ENCODE peak calls at places on chromosomes 13 and 19, in ten cellular contexts. One of them, this sample, is unnamed.

GRCh38 chr13:36673838-36674326 is at the start of gene SERTM1:
- DNase-seq in K562: no peak
- DNase-seq in HCT116: no peak
- DNase-seq in transverse colon: no peak
- DNase-seq in neural progenitor cell: peak
- DNase-seq in heart left ventricle: no peak
- DNase-seq in bronchial epithelial cell: no peak
- DNase-seq in fibroblast of villous mesenchyme: peak
- DNase-seq in uterus: peak
- DNase-seq in AG09309: no peak
- DNase-seq in this sample: peak

GRCh38 chr13:102651392-102651791 is 43.5 kb downstream of the METTL21C start:
- DNase-seq in K562: no peak
- DNase-seq in HCT116: no peak
- DNase-seq in transverse colon: no peak
- DNase-seq in neural progenitor cell: no peak
- DNase-seq in heart left ventricle: no peak
- DNase-seq in bronchial epithelial cell: peak
- DNase-seq in fibroblast of villous mesenchyme: peak
- DNase-seq in uterus: no peak
- DNase-seq in AG09309: no peak
- DNase-seq in this sample: peak

GRCh38 chr13:66409542-66409941 is 820.6 kb downstream of the PCDH9 start:
- DNase-seq in K562: no peak
- DNase-seq in HCT116: no peak
- DNase-seq in transverse colon: no peak
- DNase-seq in neural progenitor cell: no peak
- DNase-seq in heart left ventricle: no peak
- DNase-seq in bronchial epithelial cell: no peak
- DNase-seq in fibroblast of villous mesenchyme: no peak
- DNase-seq in uterus: no peak
- DNase-seq in AG09309: no peak
- DNase-seq in this sample: no peak

GRCh38 chr19:17379221-17379631 is 2.1 kb upstream of the PLVAP start:
- DNase-seq in K562: no peak
- DNase-seq in HCT116: no peak
- DNase-seq in transverse colon: no peak
- DNase-seq in neural progenitor cell: peak
- DNase-seq in heart left ventricle: no peak
- DNase-seq in bronchial epithelial cell: no peak
- DNase-seq in fibroblast of villous mesenchyme: no peak
- DNase-seq in uterus: no peak
- DNase-seq in AG09309: no peak
- DNase-seq in this sample: no peak

GRCh38 chr13:114065926-114066774 is 66.3 kb downstream of the RASA3 start:
- DNase-seq in K562: no peak
- DNase-seq in HCT116: no peak
- DNase-seq in transverse colon: peak
- DNase-seq in neural progenitor cell: no peak
- DNase-seq in heart left ventricle: no peak
- DNase-seq in bronchial epithelial cell: no peak
- DNase-seq in fibroblast of villous mesenchyme: no peak
- DNase-seq in uterus: no peak
- DNase-seq in AG09309: no peak
- DNase-seq in this sample: no peak

GRCh38 chr13:113448885-113449692 is 4.2 kb downstream of the ADPRHL1 start:
- DNase-seq in K562: peak
- DNase-seq in HCT116: peak
- DNase-seq in transverse colon: peak
- DNase-seq in neural progenitor cell: no peak
- DNase-seq in heart left ventricle: no peak
- DNase-seq in bronchial epithelial cell: peak
- DNase-seq in fibroblast of villous mesenchyme: peak
- DNase-seq in uterus: peak
- DNase-seq in AG09309: no peak
- DNase-seq in this sample: peak

GRCh38 chr13:105048685-105049084 is 1486.8 kb downstream of the EFNB2 start:
- DNase-seq in K562: no peak
- DNase-seq in HCT116: no peak
- DNase-seq in transverse colon: no peak
- DNase-seq in neural progenitor cell: no peak
- DNase-seq in heart left ventricle: no peak
- DNase-seq in bronchial epithelial cell: peak
- DNase-seq in fibroblast of villous mesenchyme: no peak
- DNase-seq in uterus: no peak
- DNase-seq in AG09309: no peak
- DNase-seq in this sample: no peak

GRCh38 chr19:29942404-29943261 is 594 bp downstream of the URI1 start:
- DNase-seq in K562: peak
- DNase-seq in HCT116: no peak
- DNase-seq in transverse colon: peak
- DNase-seq in neural progenitor cell: peak
- DNase-seq in heart left ventricle: peak
- DNase-seq in bronchial epithelial cell: no peak
- DNase-seq in fibroblast of villous mesenchyme: peak
- DNase-seq in uterus: peak
- DNase-seq in AG09309: no peak
- DNase-seq in this sample: peak

GRCh38 chr13:99448586-99448985 is 52.7 kb upstream of the TM9SF2 start:
- DNase-seq in K562: no peak
- DNase-seq in HCT116: no peak
- DNase-seq in transverse colon: no peak
- DNase-seq in neural progenitor cell: no peak
- DNase-seq in heart left ventricle: no peak
- DNase-seq in bronchial epithelial cell: no peak
- DNase-seq in fibroblast of villous mesenchyme: no peak
- DNase-seq in uterus: no peak
- DNase-seq in AG09309: no peak
- DNase-seq in this sample: no peak

GRCh38 chr19:49827034-49827433 is 8.9 kb downstream of the MED25 start:
- DNase-seq in K562: no peak
- DNase-seq in HCT116: no peak
- DNase-seq in transverse colon: no peak
- DNase-seq in neural progenitor cell: no peak
- DNase-seq in heart left ventricle: no peak
- DNase-seq in bronchial epithelial cell: no peak
- DNase-seq in fibroblast of villous mesenchyme: no peak
- DNase-seq in uterus: no peak
- DNase-seq in AG09309: no peak
- DNase-seq in this sample: no peak

GRCh38 chr19:3692141-3693029 is 7.9 kb downstream of the PIP5K1C start:
- DNase-seq in K562: no peak
- DNase-seq in HCT116: no peak
- DNase-seq in transverse colon: no peak
- DNase-seq in neural progenitor cell: no peak
- DNase-seq in heart left ventricle: no peak
- DNase-seq in bronchial epithelial cell: no peak
- DNase-seq in fibroblast of villous mesenchyme: no peak
- DNase-seq in uterus: no peak
- DNase-seq in AG09309: no peak
- DNase-seq in this sample: no peak

GRCh38 chr19:406999-407491 is 1.9 kb downstream of the C2CD4C start:
- DNase-seq in K562: no peak
- DNase-seq in HCT116: no peak
- DNase-seq in transverse colon: no peak
- DNase-seq in neural progenitor cell: no peak
- DNase-seq in heart left ventricle: no peak
- DNase-seq in bronchial epithelial cell: no peak
- DNase-seq in fibroblast of villous mesenchyme: no peak
- DNase-seq in uterus: no peak
- DNase-seq in AG09309: no peak
- DNase-seq in this sample: no peak

GRCh38 chr19:30224689-30225606 is 147.2 kb upstream of the ZNF536 start:
- DNase-seq in K562: no peak
- DNase-seq in HCT116: no peak
- DNase-seq in transverse colon: no peak
- DNase-seq in neural progenitor cell: peak
- DNase-seq in heart left ventricle: no peak
- DNase-seq in bronchial epithelial cell: no peak
- DNase-seq in fibroblast of villous mesenchyme: no peak
- DNase-seq in uterus: no peak
- DNase-seq in AG09309: no peak
- DNase-seq in this sample: no peak

GRCh38 chr13:98613591-98613990 is 36.7 kb upstream of the STK24 start:
- DNase-seq in K562: no peak
- DNase-seq in HCT116: no peak
- DNase-seq in transverse colon: no peak
- DNase-seq in neural progenitor cell: no peak
- DNase-seq in heart left ventricle: no peak
- DNase-seq in bronchial epithelial cell: no peak
- DNase-seq in fibroblast of villous mesenchyme: no peak
- DNase-seq in uterus: no peak
- DNase-seq in AG09309: no peak
- DNase-seq in this sample: no peak

GRCh38 chr19:10105241-10106099 is 692 bp upstream of the PPAN start:
- DNase-seq in K562: no peak
- DNase-seq in HCT116: no peak
- DNase-seq in transverse colon: peak
- DNase-seq in neural progenitor cell: no peak
- DNase-seq in heart left ventricle: no peak
- DNase-seq in bronchial epithelial cell: no peak
- DNase-seq in fibroblast of villous mesenchyme: no peak
- DNase-seq in uterus: no peak
- DNase-seq in AG09309: no peak
- DNase-seq in this sample: no peak

DNA sequence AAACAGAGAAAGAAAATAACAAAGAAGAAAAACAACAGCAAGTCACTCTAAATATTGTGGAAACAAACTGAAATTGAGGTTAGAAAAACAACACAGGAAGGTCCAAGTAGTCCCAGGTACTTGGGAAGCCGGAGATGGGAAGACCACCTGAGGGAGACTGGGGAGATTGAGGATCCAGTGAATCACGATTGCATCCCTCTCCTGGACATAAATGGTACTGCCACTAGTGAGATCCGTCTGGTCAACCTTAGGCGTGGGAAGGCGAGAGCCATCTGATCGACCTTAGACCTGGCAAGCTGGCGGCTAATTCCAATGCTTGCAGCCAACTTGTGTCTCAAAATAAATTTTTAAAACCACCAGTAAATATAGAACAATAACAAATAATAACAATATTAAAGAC is 81.9 kb downstream of the ZNF726 start:
- DNase-seq in K562: peak
- DNase-seq in HCT116: peak
- DNase-seq in transverse colon: no peak
- DNase-seq in neural progenitor cell: peak
- DNase-seq in heart left ventricle: no peak
- DNase-seq in bronchial epithelial cell: no peak
- DNase-seq in fibroblast of villous mesenchyme: no peak
- DNase-seq in uterus: no peak
- DNase-seq in AG09309: no peak
- DNase-seq in this sample: no peak
- TF ChIP-seq CTCF in K562: peak
- TF ChIP-seq CTCF in HCT116: peak
- TF ChIP-seq CTCF in transverse colon: no peak
- TF ChIP-seq CTCF in neural progenitor cell: peak
- TF ChIP-seq CTCF in heart left ventricle: no peak
- TF ChIP-seq CTCF in bronchial epithelial cell: peak
- TF ChIP-seq CTCF in fibroblast of villous mesenchyme: peak
- TF ChIP-seq CTCF in uterus: no peak
- TF ChIP-seq CTCF in AG09309: peak
- TF ChIP-seq CTCF in this sample: peak

GRCh38 chr19:7870571-7871279 is 3.5 kb downstream of the PRR36 start:
- DNase-seq in K562: peak
- DNase-seq in HCT116: peak
- DNase-seq in transverse colon: peak
- DNase-seq in neural progenitor cell: peak
- DNase-seq in heart left ventricle: no peak
- DNase-seq in bronchial epithelial cell: peak
- DNase-seq in fibroblast of villous mesenchyme: peak
- DNase-seq in uterus: peak
- DNase-seq in AG09309: no peak
- DNase-seq in this sample: peak

GRCh38 chr19:7868671-7869452 is 5.3 kb downstream of the PRR36 start:
- DNase-seq in K562: peak
- DNase-seq in HCT116: peak
- DNase-seq in transverse colon: peak
- DNase-seq in neural progenitor cell: peak
- DNase-seq in heart left ventricle: peak
- DNase-seq in bronchial epithelial cell: peak
- DNase-seq in fibroblast of villous mesenchyme: peak
- DNase-seq in uterus: peak
- DNase-seq in AG09309: no peak
- DNase-seq in this sample: peak

GRCh38 chr19:7869910-7870511 is 4.2 kb downstream of the PRR36 start:
- DNase-seq in K562: peak
- DNase-seq in HCT116: peak
- DNase-seq in transverse colon: peak
- DNase-seq in neural progenitor cell: peak
- DNase-seq in heart left ventricle: no peak
- DNase-seq in bronchial epithelial cell: peak
- DNase-seq in fibroblast of villous mesenchyme: peak
- DNase-seq in uterus: peak
- DNase-seq in AG09309: no peak
- DNase-seq in this sample: peak

GRCh38 chr19:7868326-7868670 is 5.9 kb downstream of the PRR36 start:
- DNase-seq in K562: no peak
- DNase-seq in HCT116: no peak
- DNase-seq in transverse colon: no peak
- DNase-seq in neural progenitor cell: no peak
- DNase-seq in heart left ventricle: no peak
- DNase-seq in bronchial epithelial cell: no peak
- DNase-seq in fibroblast of villous mesenchyme: no peak
- DNase-seq in uterus: no peak
- DNase-seq in AG09309: no peak
- DNase-seq in this sample: no peak

GRCh38 chr19:7869453-7869909 is 4.7 kb downstream of the PRR36 start:
- DNase-seq in K562: peak
- DNase-seq in HCT116: no peak
- DNase-seq in transverse colon: peak
- DNase-seq in neural progenitor cell: peak
- DNase-seq in heart left ventricle: no peak
- DNase-seq in bronchial epithelial cell: peak
- DNase-seq in fibroblast of villous mesenchyme: peak
- DNase-seq in uterus: peak
- DNase-seq in AG09309: no peak
- DNase-seq in this sample: peak
- H3K4me3 ChIP-seq in K562: peak
- H3K4me3 ChIP-seq in HCT116: peak
- H3K4me3 ChIP-seq in transverse colon: peak
- H3K4me3 ChIP-seq in neural progenitor cell: peak
- H3K4me3 ChIP-seq in heart left ventricle: peak
- H3K4me3 ChIP-seq in bronchial epithelial cell: peak
- H3K4me3 ChIP-seq in fibroblast of villous mesenchyme: peak
- H3K4me3 ChIP-seq in uterus: peak
- H3K4me3 ChIP-seq in AG09309: peak
- H3K4me3 ChIP-seq in this sample: peak

GRCh38 chr19:5694167-5694951 is 4.3 kb downstream of the RPL36 start:
- DNase-seq in K562: no peak
- DNase-seq in HCT116: no peak
- DNase-seq in transverse colon: no peak
- DNase-seq in neural progenitor cell: no peak
- DNase-seq in heart left ventricle: no peak
- DNase-seq in bronchial epithelial cell: no peak
- DNase-seq in fibroblast of villous mesenchyme: no peak
- DNase-seq in uterus: no peak
- DNase-seq in AG09309: no peak
- DNase-seq in this sample: no peak
- TF ChIP-seq CTCF in K562: no peak
- TF ChIP-seq CTCF in HCT116: no peak
- TF ChIP-seq CTCF in transverse colon: no peak
- TF ChIP-seq CTCF in neural progenitor cell: no peak
- TF ChIP-seq CTCF in heart left ventricle: no peak
- TF ChIP-seq CTCF in bronchial epithelial cell: no peak
- TF ChIP-seq CTCF in fibroblast of villous mesenchyme: no peak
- TF ChIP-seq CTCF in uterus: no peak
- TF ChIP-seq CTCF in AG09309: no peak
- TF ChIP-seq CTCF in this sample: no peak

GRCh38 chr13:95801825-95802224 is 124.9 kb downstream of the DNAJC3 start:
- DNase-seq in K562: no peak
- DNase-seq in HCT116: no peak
- DNase-seq in transverse colon: no peak
- DNase-seq in neural progenitor cell: no peak
- DNase-seq in heart left ventricle: no peak
- DNase-seq in bronchial epithelial cell: no peak
- DNase-seq in fibroblast of villous mesenchyme: no peak
- DNase-seq in uterus: no peak
- DNase-seq in AG09309: no peak
- DNase-seq in this sample: no peak
- H3K4me3 ChIP-seq in K562: no peak
- H3K4me3 ChIP-seq in HCT116: no peak
- H3K4me3 ChIP-seq in transverse colon: no peak
- H3K4me3 ChIP-seq in neural progenitor cell: no peak
- H3K4me3 ChIP-seq in heart left ventricle: no peak
- H3K4me3 ChIP-seq in bronchial epithelial cell: no peak
- H3K4me3 ChIP-seq in fibroblast of villous mesenchyme: no peak
- H3K4me3 ChIP-seq in uterus: no peak
- H3K4me3 ChIP-seq in AG09309: no peak
- H3K4me3 ChIP-seq in this sample: no peak